ENCODE peak calls at places on chromosomes 16 and 17, in four cellular contexts. Q is HepG2, Y is A549, D is NB4. J is an unnamed sample.

GRCh38 chr17:81165246-81166032 is at the start of gene PVALEF:
- DNase-seq in Q (peak), Y (peak), D (no peak), J (no peak)

GRCh38 chr16:87671715-87672270 is 69.5 kb downstream of the JPH3 start:
- DNase-seq in Q (no peak), Y (no peak), D (no peak), J (no peak)

GRCh38 chr16:62050793-62051192 is 14.6 kb upstream of the CDH8 start:
- DNase-seq in Q (no peak), Y (no peak), D (no peak), J (no peak)

GRCh38 chr17:9676084-9676483 is 30.8 kb downstream of the USP43 start:
- DNase-seq in Q (peak), Y (peak), D (peak), J (no peak)

GRCh38 chr17:58189436-58190146 is 2.9 kb upstream of the EPX start:
- DNase-seq in Q (no peak), Y (peak), D (peak), J (peak)

GRCh38 chr17:16419074-16419928 is 3.9 kb downstream of the TRPV2 start:
- DNase-seq in Q (peak), Y (peak), D (peak), J (peak)

GRCh38 chr16:64094170-64094960 is 1027.5 kb downstream of the CDH11 start:
- DNase-seq in Q (no peak), Y (no peak), D (no peak), J (no peak)

GRCh38 chr16:11133344-11133921 is 122.6 kb downstream of the SOCS1 start:
- DNase-seq in Q (peak), Y (no peak), D (no peak), J (peak)

GRCh38 chr16:58452640-58453039 is 47.3 kb upstream of the NDRG4 start:
- DNase-seq in Q (no peak), Y (no peak), D (no peak), J (no peak)

GRCh38 chr17:51275381-51275780 is 15.0 kb downstream of the UTP18 start:
- DNase-seq in Q (no peak), Y (no peak), D (no peak), J (no peak)

GRCh38 chr17:7016886-7017826 is 4.7 kb downstream of the RNASEK start:
- DNase-seq in Q (no peak), Y (no peak), D (no peak), J (no peak)

GRCh38 chr17:7017827-7018200 is 5.0 kb upstream of the BCL6B start:
- DNase-seq in Q (no peak), Y (no peak), D (peak), J (no peak)

GRCh38 chr17:7019839-7020519 is 2.9 kb upstream of the BCL6B start:
- DNase-seq in Q (no peak), Y (peak), D (no peak), J (peak)

GRCh38 chr17:7019406-7019805 is 3.4 kb upstream of the BCL6B start:
- DNase-seq in Q (no peak), Y (no peak), D (no peak), J (no peak)

DNA sequence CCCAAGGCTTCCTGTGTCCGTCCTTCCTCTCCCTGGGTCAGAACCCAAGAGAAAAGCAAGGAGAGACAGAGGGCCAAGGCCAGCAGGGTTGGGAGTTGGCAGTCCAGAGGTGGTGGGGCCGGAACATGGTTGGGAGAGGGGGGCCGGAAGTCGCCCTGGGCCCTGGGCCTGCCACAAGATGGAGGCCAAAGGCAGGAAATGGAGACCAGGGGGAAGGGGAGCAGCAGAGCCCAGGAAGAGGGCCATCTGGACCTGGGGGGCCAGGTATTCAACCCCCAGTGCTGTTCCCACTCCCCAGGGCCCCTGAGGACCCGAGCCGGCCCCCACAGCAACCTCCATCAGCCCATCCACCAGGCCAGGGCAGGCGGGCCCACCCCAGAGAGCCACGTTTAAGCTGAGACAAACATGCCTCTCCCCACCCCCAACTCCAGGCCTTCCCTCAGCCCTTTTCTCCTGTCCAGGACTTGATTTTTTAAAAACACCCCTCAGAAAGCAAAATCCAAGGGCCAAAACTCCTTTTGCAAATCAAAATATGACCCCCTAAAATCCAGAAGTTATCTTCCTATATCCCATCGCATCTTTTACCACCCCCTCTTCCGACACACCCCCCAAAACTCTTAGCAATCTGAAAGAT is 4.4 kb upstream of the BCL6B start:
- DNase-seq in Q (no peak), Y (no peak), D (no peak), J (no peak)
- TF ChIP-seq MAX in Q (no peak), Y (no peak), D (no peak), J (no peak)

GRCh38 chr16:1691276-1691675 is 13.2 kb downstream of the JPT2 start:
- DNase-seq in Q (no peak), Y (peak), D (no peak), J (no peak)

GRCh38 chr16:1691956-1692355 is 13.9 kb downstream of the JPT2 start:
- DNase-seq in Q (no peak), Y (peak), D (no peak), J (no peak)

GRCh38 chr16:1690810-1691209 is 12.7 kb downstream of the JPT2 start:
- DNase-seq in Q (no peak), Y (no peak), D (no peak), J (no peak)

GRCh38 chr16:1688807-1689560 is 10.9 kb downstream of the JPT2 start:
- DNase-seq in Q (peak), Y (peak), D (no peak), J (no peak)

DNA sequence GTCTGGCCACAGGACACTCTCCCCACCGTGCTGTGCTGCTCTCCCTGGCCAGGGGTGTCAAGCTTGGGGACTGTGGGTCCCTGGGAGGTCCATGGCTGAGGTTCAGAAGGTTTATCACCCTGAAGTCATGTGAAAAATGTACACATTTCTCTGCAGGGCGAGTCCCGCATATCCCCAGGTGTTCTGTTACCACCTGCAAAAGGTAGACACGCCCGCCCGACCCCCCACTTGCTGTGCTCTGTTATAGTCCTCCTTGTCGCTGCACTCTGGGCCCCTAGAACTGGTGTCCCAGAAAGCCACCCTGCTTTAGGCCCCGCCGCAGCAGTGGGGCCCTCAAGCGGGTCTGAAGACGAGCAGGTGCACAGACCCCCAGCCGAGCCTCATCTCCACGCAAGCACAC is 11.8 kb downstream of the JPT2 start:
- DNase-seq in Q (no peak), Y (no peak), D (no peak), J (no peak)
- TF ChIP-seq MYC in Q (no peak), Y (no peak), D (no peak), J (no peak)

GRCh38 chr16:16143038-16143763 is 80.1 kb downstream of the ABCC6 start:
- DNase-seq in Q (peak), Y (peak), D (peak), J (no peak)
- TF ChIP-seq MAX in Q (no peak), Y (no peak), D (no peak), J (no peak)

GRCh38 chr17:79549111-79549915 is 61.5 kb downstream of the RBFOX3 start:
- DNase-seq in Q (no peak), Y (no peak), D (no peak), J (no peak)
- TF ChIP-seq MYC in Q (no peak), Y (no peak), D (no peak), J (no peak)

GRCh38 chr17:28686296-28686695 is 24.3 kb downstream of the SUPT6H start:
- DNase-seq in Q (no peak), Y (no peak), D (no peak), J (no peak)
- TF ChIP-seq MAX in Q (no peak), Y (no peak), D (no peak), J (no peak)

GRCh38 chr16:16004314-16004749 is 54.9 kb downstream of the ABCC1 start:
- DNase-seq in Q (no peak), Y (peak), D (no peak), J (peak)

GRCh38 chr16:16001856-16002255 is 52.4 kb downstream of the ABCC1 start:
- DNase-seq in Q (no peak), Y (no peak), D (no peak), J (peak)

GRCh38 chr16:16005725-16006124 is 56.3 kb downstream of the ABCC1 start:
- DNase-seq in Q (no peak), Y (no peak), D (no peak), J (no peak)

GRCh38 chr16:16006650-16007049 is 57.2 kb downstream of the ABCC1 start:
- DNase-seq in Q (no peak), Y (no peak), D (no peak), J (no peak)

DNA sequence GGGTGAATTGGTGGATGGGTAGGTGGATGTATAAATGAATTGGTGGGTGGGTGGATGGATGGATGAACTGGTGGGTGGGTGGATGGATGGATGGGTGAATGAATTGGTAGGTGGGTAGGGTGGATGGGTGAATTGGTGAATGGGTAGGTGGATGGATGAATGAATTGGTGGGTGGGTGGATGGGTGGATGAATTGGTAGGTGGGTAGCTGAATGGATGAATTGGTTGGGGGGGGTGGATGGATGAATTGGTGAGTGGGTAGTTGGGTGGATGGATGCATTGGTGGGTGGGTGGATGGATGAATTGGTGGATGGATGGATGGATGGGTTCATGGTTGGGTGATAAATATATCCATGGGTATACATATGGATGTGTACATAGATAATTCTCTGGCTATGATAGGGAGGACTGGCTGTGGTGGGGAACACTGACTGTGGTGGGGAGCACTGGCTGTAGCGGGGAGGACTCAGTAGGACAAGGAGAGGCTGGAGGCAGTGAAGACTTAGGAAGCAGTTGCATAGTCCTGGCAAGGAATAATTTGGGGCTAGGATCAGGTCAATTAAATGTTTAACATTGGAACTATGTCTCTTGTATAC is 54.4 kb downstream of the ABCC1 start:
- DNase-seq in Q (no peak), Y (no peak), D (no peak), J (no peak)
- TF ChIP-seq MYC in Q (no peak), Y (no peak), D (no peak), J (no peak)

GRCh38 chr16:68387301-68387700 is 61.0 kb downstream of the SMPD3 start:
- DNase-seq in Q (no peak), Y (no peak), D (no peak), J (no peak)
- TF ChIP-seq MAX in Q (no peak), Y (no peak), D (no peak), J (no peak)

GRCh38 chr16:50309156-50309526 is 42.8 kb downstream of the ADCY7 start:
- DNase-seq in Q (no peak), Y (no peak), D (no peak), J (no peak)
- TF ChIP-seq MYC in Q (no peak), Y (no peak), D (no peak), J (no peak)

J was measured in endothelial cell of umbilical vein.